ENCODE peak calls at places on chromosomes 16 and 17, in six cellular contexts. One of them, this sample, is unnamed.

GRCh38 chr17:20190605-20191004 is 181.4 kb downstream of the SPECC1 start:
- DNase-seq in AG08395: no peak
- DNase-seq in cardiac fibroblast: no peak
- DNase-seq in amniotic epithelial cell: no peak
- DNase-seq in activated T-cell treated with anti-CD3 and anti-CD28 coated beads for 1 hour: no peak
- DNase-seq in DMS53: no peak
- DNase-seq in this sample: no peak

GRCh38 chr16:88831838-88832237 is 20.1 kb upstream of the APRT start:
- DNase-seq in AG08395: no peak
- DNase-seq in DMS53: no peak
- DNase-seq in activated T-cell treated with anti-CD3 and anti-CD28 coated beads for 1 hour: no peak
- DNase-seq in amniotic epithelial cell: no peak
- DNase-seq in cardiac fibroblast: no peak
- DNase-seq in this sample: no peak

GRCh38 chr17:43790311-43790940 is 10.2 kb downstream of the CFAP97D1 start:
- DNase-seq in amniotic epithelial cell: no peak
- DNase-seq in DMS53: peak; percentile 77
- DNase-seq in AG08395: no peak
- DNase-seq in cardiac fibroblast: no peak
- DNase-seq in activated T-cell treated with anti-CD3 and anti-CD28 coated beads for 1 hour: no peak
- DNase-seq in this sample: no peak

GRCh38 chr16:57150682-57151330 is 35.0 kb downstream of the PSME3IP1 start:
- DNase-seq in activated T-cell treated with anti-CD3 and anti-CD28 coated beads for 1 hour: no peak
- DNase-seq in AG08395: no peak
- DNase-seq in cardiac fibroblast: peak; percentile 35
- DNase-seq in amniotic epithelial cell: peak; percentile 11
- DNase-seq in DMS53: no peak
- DNase-seq in this sample: peak; percentile 61

GRCh38 chr17:81582341-81582740 is 30.2 kb upstream of the FAAP100 start:
- DNase-seq in DMS53: no peak
- DNase-seq in cardiac fibroblast: no peak
- DNase-seq in AG08395: no peak
- DNase-seq in amniotic epithelial cell: peak; percentile 68
- DNase-seq in activated T-cell treated with anti-CD3 and anti-CD28 coated beads for 1 hour: no peak
- DNase-seq in this sample: peak; percentile 73

GRCh38 chr16:88013091-88013609 is 61.9 kb downstream of the BANP start:
- DNase-seq in AG08395: no peak
- DNase-seq in DMS53: no peak
- DNase-seq in cardiac fibroblast: no peak
- DNase-seq in amniotic epithelial cell: no peak
- DNase-seq in activated T-cell treated with anti-CD3 and anti-CD28 coated beads for 1 hour: no peak
- DNase-seq in this sample: no peak

GRCh38 chr17:67942810-67943209 is 53.5 kb downstream of the C17orf58 start:
- DNase-seq in cardiac fibroblast: peak; percentile 31
- DNase-seq in AG08395: no peak
- DNase-seq in amniotic epithelial cell: peak; percentile 12
- DNase-seq in DMS53: peak; percentile 62
- DNase-seq in activated T-cell treated with anti-CD3 and anti-CD28 coated beads for 1 hour: no peak
- DNase-seq in this sample: no peak

GRCh38 chr16:74730049-74730683 is 29.5 kb upstream of the MLKL start:
- DNase-seq in DMS53: no peak
- DNase-seq in activated T-cell treated with anti-CD3 and anti-CD28 coated beads for 1 hour: no peak
- DNase-seq in AG08395: no peak
- DNase-seq in amniotic epithelial cell: peak; percentile 72
- DNase-seq in cardiac fibroblast: no peak
- DNase-seq in this sample: no peak

GRCh38 chr17:57988301-57989010 is 402 bp upstream of the VEZF1 start:
- DNase-seq in activated T-cell treated with anti-CD3 and anti-CD28 coated beads for 1 hour: peak; percentile 58
- DNase-seq in DMS53: peak; percentile 82
- DNase-seq in AG08395: peak; percentile 86
- DNase-seq in amniotic epithelial cell: peak; percentile 54
- DNase-seq in cardiac fibroblast: peak; percentile 70
- DNase-seq in this sample: peak; percentile 49

GRCh38 chr16:53518550-53519416 is 15.8 kb upstream of the AKTIP start:
- DNase-seq in cardiac fibroblast: peak; percentile 86
- DNase-seq in activated T-cell treated with anti-CD3 and anti-CD28 coated beads for 1 hour: peak; percentile 53
- DNase-seq in AG08395: no peak
- DNase-seq in amniotic epithelial cell: peak; percentile 87
- DNase-seq in DMS53: no peak
- DNase-seq in this sample: peak; percentile 32

GRCh38 chr16:4517812-4518211 is 20.8 kb downstream of the CDIP1 start:
- DNase-seq in activated T-cell treated with anti-CD3 and anti-CD28 coated beads for 1 hour: no peak
- DNase-seq in cardiac fibroblast: peak; percentile 50
- DNase-seq in DMS53: peak; percentile 70
- DNase-seq in AG08395: no peak
- DNase-seq in amniotic epithelial cell: peak; percentile 54
- DNase-seq in this sample: no peak

GRCh38 chr16:75351183-75351582 is 82.1 kb downstream of the CFDP1 start:
- DNase-seq in activated T-cell treated with anti-CD3 and anti-CD28 coated beads for 1 hour: no peak
- DNase-seq in DMS53: no peak
- DNase-seq in amniotic epithelial cell: peak; percentile 87
- DNase-seq in AG08395: peak; percentile 81
- DNase-seq in cardiac fibroblast: peak; percentile 81
- DNase-seq in this sample: peak; percentile 79

GRCh38 chr17:70405492-70406220 is 236.3 kb downstream of the KCNJ2 start:
- DNase-seq in amniotic epithelial cell: peak; percentile 97
- DNase-seq in activated T-cell treated with anti-CD3 and anti-CD28 coated beads for 1 hour: no peak
- DNase-seq in DMS53: peak; percentile 52
- DNase-seq in cardiac fibroblast: peak; percentile 89
- DNase-seq in AG08395: peak; percentile 85
- DNase-seq in this sample: peak; percentile 97

GRCh38 chr17:66508896-66509843 is 206.8 kb downstream of the PRKCA start:
- DNase-seq in amniotic epithelial cell: peak; percentile 91
- DNase-seq in AG08395: peak; percentile 60
- DNase-seq in cardiac fibroblast: peak; percentile 77
- DNase-seq in activated T-cell treated with anti-CD3 and anti-CD28 coated beads for 1 hour: peak; percentile 20
- DNase-seq in DMS53: peak; percentile 40
- DNase-seq in this sample: peak; percentile 87